ENCODE peak calls at places on chromosomes 6 and 20, in five cellular contexts. S is colonic mucosa, E is A549, W is pancreas, A is transverse colon. M is an unnamed sample.

GRCh38 chr6:167759206-167759605 is 67.5 kb upstream of the AFDN start:
- DNase-seq in W (no peak), E (no peak), A (no peak), S (no peak), M (no peak)

GRCh38 chr20:3691306-3691705 is 9.5 kb upstream of the ADAM33 start:
- DNase-seq in S (no peak), A (no peak), E (no peak), W (no peak), M (no peak)

GRCh38 chr20:45306431-45306982 is at the start of gene RBPJL:
- DNase-seq in A (no peak), S (no peak), W (peak), E (no peak), M (no peak)

GRCh38 chr6:47534063-47534462 is 56.5 kb downstream of the CD2AP start:
- DNase-seq in S (no peak), W (no peak), E (no peak), A (no peak), M (no peak)

GRCh38 chr6:167479967-167480653 is 155.2 kb downstream of the TTLL2 start:
- DNase-seq in A (no peak), W (no peak), E (no peak), S (no peak), M (no peak)

GRCh38 chr20:34943808-34944568 is 11.6 kb downstream of the GSS start:
- DNase-seq in S (no peak), A (no peak), E (no peak), W (no peak), M (no peak)

GRCh38 chr6:22737331-22737730 is 168.0 kb downstream of the HDGFL1 start:
- DNase-seq in W (peak), S (peak), A (peak), E (peak), M (no peak)

GRCh38 chr6:112232845-112233256 is 21.5 kb downstream of the LAMA4 start:
- DNase-seq in A (no peak), W (no peak), E (no peak), S (no peak), M (no peak)

GRCh38 chr20:45406260-45407066 is 1.6 kb upstream of the DBNDD2 start:
- DNase-seq in W (peak), S (peak), E (peak), A (peak), M (peak)

GRCh38 chr6:714100-714499 is 21.2 kb upstream of the EXOC2 start:
- DNase-seq in E (no peak), S (no peak), W (no peak), A (no peak), M (no peak)

GRCh38 chr20:17520583-17520982 is 10.6 kb downstream of the BFSP1 start:
- DNase-seq in A (no peak), E (no peak), S (no peak), W (no peak), M (no peak)

GRCh38 chr6:112202639-112203341 is 51.6 kb downstream of the LAMA4 start:
- DNase-seq in E (no peak), S (no peak), A (no peak), W (no peak), M (no peak)

GRCh38 chr20:52269327-52269726 is 77.7 kb upstream of the ZFP64 start:
- DNase-seq in A (no peak), E (no peak), S (no peak), W (no peak), M (no peak)

GRCh38 chr6:104750449-104750848 is 109.3 kb downstream of the HACE1 start:
- DNase-seq in S (no peak), A (no peak), E (no peak), W (no peak), M (no peak)

GRCh38 chr6:145148392-145149175 is 586.7 kb downstream of the EPM2A start:
- DNase-seq in A (no peak), E (peak), S (no peak), W (peak), M (no peak)

GRCh38 chr20:24745617-24746350 is 203.3 kb upstream of the CST7 start:
- DNase-seq in A (no peak), S (no peak), E (no peak), W (no peak), M (no peak)

GRCh38 chr20:23613676-23614075 is 8.0 kb upstream of the CST9 start:
- DNase-seq in A (no peak), E (no peak), W (no peak), S (peak), M (no peak)

GRCh38 chr6:15526129-15526764 is 136.6 kb downstream of the DTNBP1 start:
- DNase-seq in E (no peak), W (no peak), S (no peak), A (no peak), M (no peak)
- H3K27ac ChIP-seq in E (no peak), W (no peak), S (no peak), A (no peak), M (peak)

GRCh38 chr6:7974932-7975763 is 64.6 kb upstream of the TXNDC5 start:
- DNase-seq in E (peak), A (peak), S (peak), W (peak), M (peak)
- TF ChIP-seq CTCF in E (no peak), A (no peak), S (no peak), W (no peak), M (no peak)

GRCh38 chr6:55925292-55925691 is 49.9 kb upstream of the BMP5 start:
- DNase-seq in W (no peak), A (no peak), S (no peak), E (peak), M (no peak)
- H3K27ac ChIP-seq in W (no peak), A (no peak), S (no peak), E (no peak), M (no peak)

GRCh38 chr6:117481278-117481925 is 1.1 kb upstream of the DCBLD1 start:
- DNase-seq in W (no peak), E (no peak), S (peak), A (peak), M (no peak)

GRCh38 chr6:117481926-117482239 is 591 bp upstream of the DCBLD1 start:
- DNase-seq in W (no peak), E (no peak), A (no peak), S (peak), M (no peak)

GRCh38 chr6:117483004-117483644 is 650 bp downstream of the DCBLD1 start:
- DNase-seq in S (peak), E (peak), A (peak), W (peak), M (peak)

GRCh38 chr6:117483645-117484016 is 1.2 kb downstream of the DCBLD1 start:
- DNase-seq in W (peak), E (no peak), A (peak), S (no peak), M (no peak)

GRCh38 chr6:117482240-117483003 is at the start of gene DCBLD1:
- DNase-seq in W (peak), S (peak), A (peak), E (peak), M (peak)
- TF ChIP-seq CTCF in W (no peak), S (no peak), A (no peak), E (no peak), M (peak)

GRCh38 chr20:37244572-37244957 is 17.0 kb downstream of the GHRH start:
- DNase-seq in W (no peak), E (no peak), A (no peak), S (no peak), M (no peak)

GRCh38 chr20:37243937-37244571 is 17.6 kb downstream of the GHRH start:
- DNase-seq in W (peak), S (no peak), E (no peak), A (no peak), M (peak)

GRCh38 chr20:37245181-37245580 is 16.4 kb downstream of the GHRH start:
- DNase-seq in E (no peak), A (no peak), W (no peak), S (no peak), M (no peak)

GRCh38 chr20:37242503-37242902 is 19.1 kb downstream of the GHRH start:
- DNase-seq in E (no peak), W (no peak), A (no peak), S (no peak), M (no peak)

GRCh38 chr20:37243076-37243936 is 18.3 kb downstream of the GHRH start:
- DNase-seq in W (no peak), A (no peak), E (peak), S (no peak), M (no peak)
- H3K27ac ChIP-seq in W (no peak), A (no peak), E (no peak), S (no peak), M (peak)

GRCh38 chr20:63481503-63481902 is 9.0 kb upstream of the KCNQ2 start:
- DNase-seq in E (no peak), W (no peak), A (no peak), S (no peak), M (no peak)

GRCh38 chr20:63484236-63484635 is 11.8 kb upstream of the KCNQ2 start:
- DNase-seq in S (no peak), W (no peak), E (no peak), A (no peak), M (peak)

GRCh38 chr20:63482021-63482587 is 9.6 kb upstream of the KCNQ2 start:
- DNase-seq in W (no peak), A (no peak), S (no peak), E (no peak), M (no peak)

GRCh38 chr20:63484651-63485403 is 12.4 kb upstream of the KCNQ2 start:
- DNase-seq in S (no peak), A (no peak), W (no peak), E (no peak), M (no peak)

GRCh38 chr20:63483834-63484233 is 11.4 kb upstream of the KCNQ2 start:
- DNase-seq in S (no peak), W (no peak), E (no peak), A (no peak), M (peak)
- TF ChIP-seq CTCF in S (no peak), W (no peak), E (no peak), A (no peak), M (no peak)

DNA sequence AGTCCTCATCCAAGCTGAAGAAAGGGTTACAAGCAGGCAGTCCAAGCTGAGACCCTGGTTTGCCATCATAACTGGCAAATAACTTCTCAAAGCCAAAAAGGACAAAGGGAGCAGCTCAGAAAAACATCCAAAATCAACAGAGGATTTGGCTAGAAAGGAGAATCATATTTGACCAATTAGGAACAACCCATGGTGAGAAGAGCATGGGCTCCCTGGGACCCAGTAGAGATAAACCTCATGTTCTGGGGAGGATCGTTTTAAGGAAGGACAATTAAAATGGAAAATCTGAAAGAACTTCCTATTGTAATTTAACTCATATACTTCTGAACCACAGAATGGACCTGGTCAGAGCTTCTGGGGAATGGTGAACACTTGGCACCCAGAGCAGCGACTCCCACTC is 71.5 kb downstream of the PRND start:
- DNase-seq in S (no peak), A (no peak), W (no peak), E (no peak), M (no peak)
- H3K27ac ChIP-seq in S (no peak), A (no peak), W (no peak), E (no peak), M (no peak)

GRCh38 chr6:157163434-157164159 is 159.7 kb downstream of the TMEM242 start:
- DNase-seq in S (no peak), W (no peak), E (no peak), A (no peak), M (no peak)

GRCh38 chr6:157161912-157162311 is 161.4 kb downstream of the TMEM242 start:
- DNase-seq in W (no peak), S (no peak), E (no peak), A (no peak), M (no peak)

GRCh38 chr6:157159339-157159738 is 164.0 kb downstream of the TMEM242 start:
- DNase-seq in W (no peak), S (no peak), A (no peak), E (no peak), M (no peak)

GRCh38 chr6:157164972-157165371 is 158.3 kb downstream of the TMEM242 start:
- DNase-seq in S (no peak), W (no peak), A (no peak), E (no peak), M (no peak)

GRCh38 chr6:157162756-157163433 is 160.4 kb downstream of the TMEM242 start:
- DNase-seq in W (no peak), E (no peak), S (no peak), A (no peak), M (no peak)
- TF ChIP-seq CTCF in W (no peak), E (no peak), S (no peak), A (no peak), M (no peak)

GRCh38 chr20:57385940-57386339 is 5.3 kb upstream of the RBM38 start:
- DNase-seq in E (no peak), A (no peak), S (no peak), W (peak), M (no peak)

GRCh38 chr20:57382516-57382915 is 8.7 kb upstream of the RBM38 start:
- DNase-seq in W (no peak), E (no peak), A (no peak), S (no peak), M (no peak)

GRCh38 chr20:57384953-57385761 is 6.0 kb upstream of the RBM38 start:
- DNase-seq in S (no peak), W (peak), A (no peak), E (no peak), M (no peak)

GRCh38 chr20:57383447-57384347 is 7.5 kb upstream of the RBM38 start:
- DNase-seq in A (peak), E (no peak), S (peak), W (no peak), M (no peak)

DNA sequence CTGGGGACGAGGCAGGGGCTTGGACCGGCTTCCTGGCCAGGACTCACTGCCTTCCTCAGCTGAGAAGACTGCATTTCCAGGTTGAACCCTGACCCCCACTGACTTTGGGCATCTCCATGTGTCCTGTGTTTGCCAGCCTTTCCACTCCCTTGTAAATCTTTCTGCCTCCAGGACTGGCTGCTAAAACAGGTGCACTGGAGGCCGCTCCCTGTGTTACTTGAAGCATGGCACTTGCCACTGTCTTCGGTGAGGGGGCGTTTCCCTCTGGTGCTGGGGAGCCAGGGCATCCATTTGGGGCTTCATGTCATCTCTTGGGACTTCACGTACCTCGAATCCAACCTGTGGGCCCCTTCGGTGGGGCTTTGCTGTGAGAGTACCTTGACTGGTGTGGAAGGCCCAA is 6.7 kb upstream of the RBM38 start:
- DNase-seq in W (peak), E (no peak), A (no peak), S (peak), M (no peak)
- H3K27ac ChIP-seq in W (no peak), E (no peak), A (peak), S (peak), M (no peak)

DNA sequence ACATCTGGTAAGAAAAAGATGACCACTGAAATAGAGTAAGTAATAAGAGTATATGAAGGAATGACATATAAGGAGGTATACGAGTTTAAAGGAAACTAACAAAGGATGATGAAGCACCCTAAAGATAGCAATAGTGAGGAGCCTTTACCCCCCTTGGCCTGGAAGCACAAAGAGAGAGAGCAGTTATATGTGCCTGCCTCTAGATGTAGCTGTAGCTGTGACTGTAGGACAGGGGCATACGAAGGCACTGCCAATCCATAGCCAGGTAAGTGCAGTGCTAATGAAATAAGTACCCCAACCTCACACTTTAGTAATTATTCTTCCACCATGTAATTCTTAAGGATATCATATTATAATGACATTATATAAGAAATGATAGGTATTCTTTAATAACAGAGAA is 90.1 kb upstream of the FKBP1C start:
- DNase-seq in A (no peak), E (peak), S (no peak), W (no peak), M (no peak)
- TF ChIP-seq CTCF in A (no peak), E (no peak), S (no peak), W (no peak), M (no peak)

M was measured in psoas muscle.